ENCODE peak calls at places on chromosomes 12 and 14, in five cellular contexts. R, C, D, X and S are unnamed samples.

GRCh38 chr12:69383074-69383473 is 23.5 kb downstream of the YEATS4 start:
- DNase-seq in X (no peak), C (no peak), R (no peak), D (no peak), S (no peak)

GRCh38 chr14:67943947-67944346 is 124.4 kb downstream of the RAD51B start:
- DNase-seq in C (peak; percentile 18), D (peak; percentile 49), R (peak; percentile 44), X (peak; percentile 73), S (peak; percentile 60)

GRCh38 chr14:102866982-102867761 is 55.3 kb upstream of the AMN start:
- DNase-seq in X (no peak), R (no peak), C (no peak), D (no peak), S (no peak)

GRCh38 chr14:85702937-85703336 is 173.0 kb downstream of the FLRT2 start:
- DNase-seq in R (no peak), D (no peak), X (no peak), C (no peak), S (no peak)

GRCh38 chr14:26917086-26917485 is 319.3 kb upstream of the NOVA1 start:
- DNase-seq in C (peak; percentile 3), R (no peak), D (no peak), X (peak; percentile 28), S (no peak)

GRCh38 chr14:50410921-50411320 is 14.2 kb upstream of the CDKL1 start:
- DNase-seq in X (no peak), R (no peak), D (no peak), C (no peak), S (no peak)

GRCh38 chr12:17064834-17065233 is 458.9 kb upstream of the LMO3 start:
- DNase-seq in X (no peak), R (no peak), C (no peak), D (no peak), S (no peak)

GRCh38 chr12:46389130-46389616 is 16.6 kb upstream of the SLC38A2 start:
- DNase-seq in D (no peak), R (no peak), C (no peak), X (no peak), S (no peak)

GRCh38 chr14:38238332-38238731 is 17.6 kb downstream of the CLEC14A start:
- DNase-seq in D (no peak), X (no peak), C (no peak), R (no peak), S (no peak)

GRCh38 chr14:56002876-56003625 is 115.2 kb upstream of the PELI2 start:
- DNase-seq in C (no peak), X (no peak), R (no peak), D (peak; percentile 19), S (no peak)

GRCh38 chr12:77847060-77847541 is 16.4 kb downstream of the NAV3 start:
- DNase-seq in C (no peak), R (no peak), X (no peak), D (peak; percentile 75), S (no peak)

GRCh38 chr14:97779140-97779539 is 982.0 kb downstream of the VRK1 start:
- DNase-seq in X (no peak), D (no peak), R (no peak), C (no peak), S (no peak)

GRCh38 chr14:35725934-35726333 is 83.2 kb downstream of the RALGAPA1 start:
- DNase-seq in X (no peak), D (no peak), R (no peak), C (no peak), S (no peak)

GRCh38 chr12:94805749-94806148 is 155.4 kb upstream of the TMCC3 start:
- DNase-seq in R (no peak), D (no peak), C (no peak), X (no peak), S (no peak)

GRCh38 chr14:65019944-65020566 is 33.4 kb downstream of the FNTB start:
- DNase-seq in C (peak; percentile 44), D (no peak), R (peak; percentile 51), X (peak; percentile 85), S (no peak)

GRCh38 chr14:95507174-95507573 is 9.3 kb downstream of the SYNE3 start:
- DNase-seq in D (no peak), X (no peak), C (peak; percentile 39), R (no peak), S (no peak)

GRCh38 chr14:48973136-48973535 is 613.0 kb downstream of the RPS29 start:
- DNase-seq in D (no peak), C (no peak), R (no peak), X (no peak), S (no peak)

GRCh38 chr14:33848706-33849454 is 102.0 kb downstream of the EGLN3 start:
- DNase-seq in C (peak; percentile 38), D (no peak), X (peak; percentile 81), R (peak; percentile 51), S (peak; percentile 86)

GRCh38 chr12:70059373-70059772 is 183.9 kb upstream of the CNOT2 start:
- DNase-seq in C (no peak), D (no peak), R (no peak), X (no peak), S (no peak)

GRCh38 chr12:24947541-24948451 is 1.1 kb downstream of the BCAT1 start:
- DNase-seq in D (no peak), R (no peak), X (no peak), C (no peak), S (no peak)

GRCh38 chr12:78739653-78740052 is 124.9 kb upstream of the SYT1 start:
- DNase-seq in X (no peak), C (no peak), R (no peak), D (no peak), S (no peak)

GRCh38 chr14:104387385-104388010 is 192.1 kb upstream of the C14orf180 start:
- DNase-seq in D (no peak), X (no peak), R (no peak), C (no peak), S (no peak)

DNA sequence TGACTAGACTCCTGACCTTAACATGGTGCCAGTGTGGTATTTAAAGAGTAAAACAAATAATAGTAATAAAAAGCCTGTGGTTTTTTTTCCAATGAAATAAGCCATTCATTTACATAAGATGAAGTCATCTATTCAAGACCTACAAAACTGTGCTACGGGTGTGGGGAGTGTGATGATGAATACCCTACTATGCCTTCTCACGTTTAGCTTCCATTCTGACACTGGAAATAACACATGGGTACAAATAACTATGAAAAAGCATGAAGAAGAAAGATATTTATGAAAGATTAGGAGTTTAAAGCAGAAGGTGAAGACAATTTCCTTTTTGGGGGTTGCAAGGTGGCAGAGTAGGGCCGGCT is 32.0 kb downstream of the EFCAB11 start:
- DNase-seq in X (no peak), D (no peak), R (no peak), C (no peak), S (no peak)
- TF ChIP-seq HDAC2 in X (no peak), D (no peak), R (no peak), C (no peak), S (no peak)

DNA sequence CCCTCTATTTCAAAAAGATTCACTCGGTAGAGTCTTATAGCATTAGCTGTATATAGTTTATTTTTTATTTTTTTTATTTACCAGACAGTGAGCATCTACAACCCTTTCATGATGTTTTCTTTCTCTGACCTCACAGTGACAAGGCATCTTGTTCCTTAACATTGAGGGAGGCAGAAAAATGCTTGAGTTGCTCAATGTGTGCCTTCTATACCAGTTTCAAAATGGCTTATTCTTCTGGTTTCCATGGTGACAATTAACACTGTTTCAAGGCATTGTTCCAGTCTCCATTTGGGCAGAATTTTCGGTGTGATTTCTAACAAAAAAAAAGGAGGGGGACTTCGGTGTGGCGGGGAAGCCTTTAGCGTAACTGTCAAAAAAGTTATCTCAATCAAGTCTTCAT is 209.7 kb upstream of the NPAS3 start:
- DNase-seq in D (no peak), C (no peak), R (no peak), X (no peak), S (no peak)
- TF ChIP-seq HDAC2 in D (no peak), C (no peak), R (no peak), X (no peak), S (no peak)

DNA sequence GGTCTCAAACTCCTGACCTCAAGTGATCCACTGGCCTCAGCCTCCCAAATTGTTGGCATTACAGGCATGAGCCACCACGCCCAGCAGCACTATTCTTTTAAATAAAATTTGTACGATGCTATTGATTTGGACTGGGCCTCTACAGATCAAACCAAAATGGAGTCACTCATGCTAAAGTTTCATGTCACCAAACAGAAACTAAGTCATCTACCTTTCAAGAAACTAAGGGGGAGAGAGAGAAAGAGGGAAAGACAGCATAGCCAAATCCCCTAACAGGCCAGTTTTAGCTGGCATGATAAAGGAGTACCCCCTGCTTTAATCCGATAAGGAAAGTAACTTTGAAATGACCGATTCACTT is 23.1 kb upstream of the STK38L start:
- DNase-seq in X (no peak), D (no peak), R (no peak), C (no peak), S (no peak)
- TF ChIP-seq HDAC2 in X (no peak), D (no peak), R (no peak), C (no peak), S (no peak)

DNA sequence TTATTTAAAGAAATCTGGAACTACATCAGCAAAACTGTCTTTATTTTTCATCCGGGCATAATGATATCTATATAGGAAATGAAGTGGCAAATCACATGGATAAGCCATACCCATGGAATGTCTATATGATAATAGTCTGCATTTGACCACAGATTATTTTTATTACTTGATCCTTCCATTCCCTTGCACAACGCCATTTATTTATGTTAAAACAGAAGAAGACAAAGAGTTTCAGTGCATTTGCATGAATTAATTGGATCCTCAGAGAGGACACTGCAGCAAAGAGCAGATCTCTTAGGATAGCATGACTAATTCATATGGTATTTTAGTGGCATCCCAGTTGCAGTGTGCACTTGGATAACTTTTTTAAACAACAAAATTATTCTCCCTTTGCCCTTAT is 345.0 kb downstream of the CCDC91 start:
- DNase-seq in D (no peak), X (no peak), C (no peak), R (no peak), S (no peak)
- TF ChIP-seq HDAC2 in D (no peak), X (no peak), C (no peak), R (no peak), S (no peak)

GRCh38 chr12:30989754-30990153 is 63.2 kb downstream of the TSPAN11 start:
- DNase-seq in D (no peak), X (peak; percentile 39), C (peak; percentile 26), R (peak; percentile 57), S (peak; percentile 76)
- TF ChIP-seq HDAC2 in D (no peak), X (no peak), C (no peak), R (no peak), S (no peak)

DNA sequence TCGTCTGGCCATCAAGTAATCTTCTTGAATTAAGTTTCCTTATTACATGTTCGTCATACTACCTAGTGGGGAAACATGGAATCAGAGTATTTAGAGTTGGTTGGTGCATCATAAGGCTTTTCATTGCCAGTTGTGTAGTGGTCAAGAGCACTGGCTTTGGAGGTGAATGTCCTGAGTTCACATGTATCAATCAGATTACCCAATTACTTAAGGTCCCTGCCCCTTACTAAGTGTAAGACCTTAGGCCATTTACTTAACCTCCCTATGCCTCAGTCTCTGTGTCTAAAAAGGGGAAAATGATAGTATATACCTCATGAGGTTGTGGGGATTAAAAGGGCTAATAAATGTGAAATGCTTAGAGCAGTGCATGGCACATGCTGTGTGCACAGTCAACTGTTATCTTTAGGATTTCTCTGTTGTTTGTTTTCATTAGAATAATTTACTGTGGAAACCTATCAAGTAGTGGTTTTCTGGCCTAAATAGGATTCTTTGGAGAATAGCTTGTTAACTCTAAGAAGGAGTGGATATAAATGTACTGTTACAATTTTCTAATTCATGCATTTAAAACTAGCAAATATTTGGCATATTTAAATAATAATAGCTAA is 27.0 kb downstream of the MSRB3 start:
- DNase-seq in X (no peak), R (no peak), D (no peak), C (no peak), S (no peak)
- TF ChIP-seq HDAC2 in X (no peak), R (no peak), D (no peak), C (no peak), S (no peak)